ENCODE peak calls at places on chromosomes 5 and 9, in eight cellular contexts. Y is CD8-positive, alpha-beta T cell; M is pancreas; B is left colon; O is effector memory CD8-positive, alpha-beta T cell; U is Right ventricle myocardium superior; E is activated T-cell treated with anti-CD3 and anti-CD28 coated beads, Interleukin-2, amount 50 U/mL, for 4 hours; R is left lung. W is an unnamed sample.
A peak's percentile ranks its signal among the peaks of the same experiment; 100 is the strongest.

GRCh38 chr9:35714123-35714522 is 17.9 kb downstream of the TLN1 start:
- ATAC-seq in O (no peak), R (no peak), U (no peak), E (no peak), B (no peak), Y (no peak), M (no peak), W (no peak)

GRCh38 chr9:128051932-128052734 is 15.0 kb downstream of the NAIF1 start:
- ATAC-seq in B (peak; percentile 89), O (no peak), Y (no peak), E (no peak), M (peak; percentile 40), U (no peak), R (no peak), W (peak; percentile 95)

GRCh38 chr9:128624566-128624965 is 32.1 kb downstream of the DYNC2I2 start:
- ATAC-seq in M (no peak), B (peak; percentile 5), E (no peak), O (no peak), R (no peak), U (no peak), Y (no peak), W (no peak)

GRCh38 chr5:66232701-66233100 is 88.6 kb downstream of the SREK1 start:
- ATAC-seq in Y (no peak), M (no peak), O (no peak), B (no peak), E (no peak), U (no peak), R (no peak), W (peak; percentile 91)

GRCh38 chr9:135214054-135214640 is 126.7 kb downstream of the OLFM1 start:
- ATAC-seq in O (no peak), R (no peak), Y (no peak), E (no peak), B (no peak), M (no peak), U (no peak), W (no peak)

GRCh38 chr5:140966293-140967225 is at the start of gene PCDHAC2:
- ATAC-seq in U (peak; percentile 64), B (peak; percentile 48), R (peak; percentile 96), Y (no peak), E (no peak), M (peak; percentile 92), O (no peak), W (peak; percentile 22)

GRCh38 chr9:135244751-135245221 is 157.3 kb downstream of the OLFM1 start:
- ATAC-seq in B (no peak), R (peak; percentile 80), O (no peak), E (no peak), Y (no peak), U (peak; percentile 88), M (peak; percentile 78), W (peak; percentile 17)

GRCh38 chr9:107685901-107686300 is 196.3 kb upstream of the KLF4 start:
- ATAC-seq in U (peak; percentile 86), B (no peak), E (no peak), Y (no peak), R (no peak), O (no peak), M (no peak), W (no peak)

GRCh38 chr5:35316611-35317307 is 86.5 kb upstream of the PRLR start:
- ATAC-seq in E (peak; percentile 62), M (no peak), R (no peak), O (no peak), Y (no peak), U (no peak), B (no peak), W (peak; percentile 97)

GRCh38 chr5:58755397-58755796 is 172.5 kb downstream of the RAB3C start:
- ATAC-seq in E (no peak), O (no peak), M (no peak), Y (no peak), U (no peak), R (no peak), B (no peak), W (no peak)

W was measured in esophagus mucosa.